ENCODE peak calls at places on chromosomes 4 and X, in five cellular contexts. V is K562, M is GM12878, T is HCT116, Q is H1. S is an unnamed sample.

GRCh38 chrX:146186540-146186939 is 368.9 kb downstream of the SLITRK2 start:
- DNase-seq in V (no peak), M (no peak), T (no peak), Q (no peak), S (no peak)

GRCh38 chr4:74543983-74544382 is 99.0 kb downstream of the AREG start:
- DNase-seq in V (no peak), M (no peak), T (no peak), Q (no peak), S (peak; percentile 15)

GRCh38 chrX:2658585-2659292 is 32.4 kb upstream of the CD99 start:
- DNase-seq in V (no peak), M (no peak), T (no peak), Q (no peak), S (no peak)

GRCh38 chrX:20046270-20046669 is 55.4 kb upstream of the BCLAF3 start:
- DNase-seq in V (no peak), M (no peak), T (no peak), Q (no peak), S (no peak)

GRCh38 chr4:25174674-25175073 is 14.4 kb upstream of the SEPSECS start:
- DNase-seq in V (no peak), M (no peak), T (no peak), Q (no peak), S (no peak)

GRCh38 chr4:37977471-37978452 is 17.6 kb downstream of the PTTG2 start:
- DNase-seq in V (peak; percentile 40), M (peak; percentile 44), T (peak; percentile 26), Q (no peak), S (peak; percentile 33)

GRCh38 chr4:6473264-6474052 is 1.0 kb upstream of the PPP2R2C start:
- DNase-seq in V (no peak), M (no peak), T (no peak), Q (no peak), S (no peak)

GRCh38 chrX:56785442-56785841 is 56.4 kb downstream of the NBDY start:
- DNase-seq in V (no peak), M (no peak), T (no peak), Q (no peak), S (peak; percentile 29)

GRCh38 chrX:150569155-150569477 is 695 bp downstream of the MTM1 start:
- DNase-seq in V (no peak), M (no peak), T (no peak), Q (no peak), S (no peak)

GRCh38 chr4:65968873-65969272 is 298.6 kb upstream of the EPHA5 start:
- DNase-seq in V (no peak), M (no peak), T (no peak), Q (no peak), S (no peak)

GRCh38 chr4:74433043-74433442 is 11.9 kb upstream of the AREG start:
- DNase-seq in V (no peak), M (no peak), T (no peak), Q (no peak), S (no peak)

GRCh38 chr4:34731045-34731444 is 1513.3 kb downstream of the ARAP2 start:
- DNase-seq in V (no peak), M (no peak), T (no peak), Q (no peak), S (no peak)

GRCh38 chr4:121070274-121070673 is 2.1 kb downstream of the NDNF start:
- DNase-seq in V (no peak), M (no peak), T (no peak), Q (no peak), S (no peak)

GRCh38 chr4:6087669-6088068 is 69.4 kb upstream of the C4orf50 start:
- DNase-seq in V (peak; percentile 15), M (no peak), T (peak; percentile 51), Q (peak; percentile 59), S (peak; percentile 26)

GRCh38 chrX:74423289-74423985 is 2.1 kb downstream of the SLC16A2 start:
- DNase-seq in V (no peak), M (no peak), T (no peak), Q (no peak), S (no peak)

GRCh38 chr4:148062301-148062950 is 330.5 kb downstream of the ARHGAP10 start:
- DNase-seq in V (no peak), M (no peak), T (no peak), Q (no peak), S (no peak)

GRCh38 chrX:130916636-130917422 is 13.8 kb upstream of the ENOX2 start:
- DNase-seq in V (peak; percentile 63), M (no peak), T (peak; percentile 47), Q (no peak), S (no peak)

GRCh38 chr4:24890561-24890960 is 22.3 kb downstream of the CCDC149 start:
- DNase-seq in V (no peak), M (no peak), T (no peak), Q (no peak), S (no peak)

GRCh38 chr4:72888331-72888730 is 181.2 kb downstream of the COX18 start:
- DNase-seq in V (no peak), M (no peak), T (no peak), Q (no peak), S (no peak)

GRCh38 chr4:139676913-139677585 is 11.4 kb downstream of the MGST2 start:
- DNase-seq in V (no peak), M (no peak), T (no peak), Q (no peak), S (no peak)

GRCh38 chr4:8547912-8548730 is 32.1 kb upstream of the GPR78 start:
- DNase-seq in V (no peak), M (no peak), T (no peak), Q (no peak), S (no peak)

GRCh38 chr4:51842167-51842553 is 793 bp upstream of the DCUN1D4 start:
- DNase-seq in V (peak; percentile 15), M (no peak), T (no peak), Q (no peak), S (no peak)

GRCh38 chrX:108270280-108270679 is 167.9 kb downstream of the COL4A6 start:
- DNase-seq in V (no peak), M (no peak), T (no peak), Q (no peak), S (peak; percentile 30)

GRCh38 chrX:50618788-50619558 is 148.3 kb upstream of the DGKK start:
- DNase-seq in V (no peak), M (no peak), T (no peak), Q (no peak), S (peak; percentile 55)
- TF ChIP-seq JUND in V (no peak), M (no peak), T (no peak), Q (no peak), S (no peak)

GRCh38 chr4:154491341-154491679 is 289 bp downstream of the DCHS2 start:
- DNase-seq in V (no peak), M (no peak), T (no peak), Q (no peak), S (peak; percentile 59)
- TF ChIP-seq JUND in V (no peak), M (no peak), T (no peak), Q (no peak), S (no peak)

GRCh38 chr4:1512081-1512737 is 106.0 kb upstream of the NKX1-1 start:
- DNase-seq in V (no peak), M (no peak), T (no peak), Q (no peak), S (no peak)

GRCh38 chr4:1512738-1513660 is 106.8 kb upstream of the NKX1-1 start:
- DNase-seq in V (peak; percentile 72), M (no peak), T (peak; percentile 15), Q (no peak), S (peak; percentile 42)

GRCh38 chr4:1509366-1509765 is 103.1 kb upstream of the NKX1-1 start:
- DNase-seq in V (no peak), M (no peak), T (no peak), Q (no peak), S (no peak)

GRCh38 chr4:1510931-1511330 is 104.7 kb upstream of the NKX1-1 start:
- DNase-seq in V (no peak), M (no peak), T (no peak), Q (no peak), S (no peak)

DNA sequence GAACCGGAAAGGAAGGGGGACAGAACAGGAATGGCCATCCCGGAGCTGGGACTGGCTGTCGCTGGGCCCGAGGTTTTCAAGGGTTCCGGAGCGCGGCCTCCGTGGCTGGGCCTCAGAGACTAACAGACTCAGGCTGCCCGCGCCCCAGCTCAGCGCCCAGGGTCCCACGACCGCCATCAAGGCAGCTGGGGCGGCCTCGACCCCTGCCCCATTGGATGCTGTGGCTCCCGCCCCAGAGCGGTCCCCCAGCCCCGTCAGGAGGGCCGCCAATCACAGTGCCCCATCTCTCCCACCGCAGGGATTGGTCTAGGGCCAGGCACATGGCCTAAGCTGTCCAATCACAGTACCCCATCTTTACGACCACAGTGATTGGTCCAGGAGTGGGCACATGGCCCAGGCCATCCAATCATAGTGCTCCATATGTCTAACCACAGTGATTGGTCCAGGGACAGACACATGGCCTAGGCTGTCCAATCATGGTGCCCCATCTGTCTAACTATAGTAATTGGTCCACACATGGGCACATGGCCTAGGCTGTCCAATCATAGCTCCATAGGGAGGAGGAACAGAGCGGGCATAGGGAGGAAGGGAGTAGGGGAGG is 105.3 kb upstream of the NKX1-1 start:
- DNase-seq in V (peak; percentile 86), M (no peak), T (peak; percentile 69), Q (no peak), S (no peak)
- TF ChIP-seq JUND in V (no peak), M (no peak), T (no peak), Q (no peak), S (no peak)

GRCh38 chr4:3673716-3674478 is 92.3 kb upstream of the ADRA2C start:
- DNase-seq in V (no peak), M (no peak), T (no peak), Q (no peak), S (no peak)

GRCh38 chr4:3672465-3672831 is 93.7 kb upstream of the ADRA2C start:
- DNase-seq in V (no peak), M (no peak), T (no peak), Q (no peak), S (no peak)

GRCh38 chr4:3670521-3671519 is 95.4 kb upstream of the ADRA2C start:
- DNase-seq in V (no peak), M (no peak), T (no peak), Q (no peak), S (no peak)

GRCh38 chr4:3673176-3673575 is 93.0 kb upstream of the ADRA2C start:
- DNase-seq in V (no peak), M (no peak), T (no peak), Q (no peak), S (no peak)

GRCh38 chr4:3671571-3672464 is 94.4 kb upstream of the ADRA2C start:
- DNase-seq in V (no peak), M (no peak), T (no peak), Q (no peak), S (no peak)
- TF ChIP-seq JUND in V (no peak), M (no peak), T (peak; percentile 50), Q (no peak), S (no peak)

GRCh38 chr4:42628740-42629139 is 28.2 kb downstream of the ATP8A1 start:
- DNase-seq in V (no peak), M (no peak), T (no peak), Q (no peak), S (no peak)

GRCh38 chr4:42630908-42631307 is 26.0 kb downstream of the ATP8A1 start:
- DNase-seq in V (no peak), M (no peak), T (no peak), Q (no peak), S (no peak)

GRCh38 chr4:42625366-42625765 is 31.5 kb downstream of the ATP8A1 start:
- DNase-seq in V (no peak), M (no peak), T (no peak), Q (no peak), S (no peak)

GRCh38 chr4:42626629-42627028 is 30.3 kb downstream of the ATP8A1 start:
- DNase-seq in V (no peak), M (no peak), T (no peak), Q (no peak), S (no peak)

GRCh38 chr4:42627887-42628646 is 28.8 kb downstream of the ATP8A1 start:
- DNase-seq in V (no peak), M (peak; percentile 97), T (no peak), Q (no peak), S (no peak)
- TF ChIP-seq JUND in V (no peak), M (peak; percentile 8), T (no peak), Q (no peak), S (no peak)